ENCODE peak calls at places on chromosomes 4 and X, in five cellular contexts. Z is endodermal cell; D is mucosa of descending colon; R is CD8-positive, alpha-beta memory T cell; I is stomach. G is an unnamed sample. For H3K4me1, the result is how much of the 10 kb centered on the place peaks cover.

GRCh38 chrX:67604979-67605703 is 61.3 kb downstream of the AR start:
- DNase-seq in R (no peak), I (no peak), Z (no peak), D (no peak), G (no peak)

GRCh38 chr4:15006416-15007024 is 4.2 kb downstream of the CPEB2 start:
- DNase-seq in R (no peak), Z (no peak), D (no peak), I (no peak), G (no peak)

GRCh38 chr4:184250795-184251679 is 33.4 kb upstream of the ENPP6 start:
- DNase-seq in I (no peak), R (no peak), Z (no peak), D (no peak), G (peak)

GRCh38 chr4:105059337-105059736 is 87.3 kb upstream of the TET2 start:
- DNase-seq in I (no peak), R (no peak), D (no peak), Z (no peak), G (no peak)

GRCh38 chr4:156654410-156654809 is 317.2 kb downstream of the PDGFC start:
- DNase-seq in D (no peak), Z (no peak), I (no peak), R (no peak), G (no peak)

GRCh38 chr4:89486042-89486441 is 178.4 kb upstream of the GPRIN3 start:
- DNase-seq in D (no peak), I (no peak), Z (no peak), R (no peak), G (no peak)

GRCh38 chrX:132165651-132166050 is 37.8 kb upstream of the FRMD7 start:
- DNase-seq in R (no peak), I (no peak), D (no peak), Z (no peak), G (no peak)

GRCh38 chr4:41815478-41815877 is 67.0 kb upstream of the PHOX2B start:
- DNase-seq in I (no peak), R (no peak), D (no peak), Z (no peak), G (no peak)

GRCh38 chrX:150771116-150771515 is 77.9 kb downstream of the MTMR1 start:
- DNase-seq in Z (no peak), D (no peak), R (no peak), I (no peak), G (no peak)

GRCh38 chr4:158161561-158162354 is 11.1 kb downstream of the GASK1B start:
- DNase-seq in D (no peak), Z (no peak), R (no peak), I (no peak), G (no peak)

GRCh38 chr4:155675709-155676429 is 9.2 kb downstream of the GUCY1A1 start:
- DNase-seq in I (no peak), D (no peak), R (no peak), Z (no peak), G (no peak)

GRCh38 chr4:106208481-106209460 is 107.2 kb downstream of the TBCK start:
- DNase-seq in Z (peak), D (peak), R (no peak), I (no peak), G (no peak)

GRCh38 chr4:18398661-18399060 is 377.1 kb upstream of the LCORL start:
- DNase-seq in I (no peak), D (no peak), Z (no peak), R (no peak), G (no peak)

DNA sequence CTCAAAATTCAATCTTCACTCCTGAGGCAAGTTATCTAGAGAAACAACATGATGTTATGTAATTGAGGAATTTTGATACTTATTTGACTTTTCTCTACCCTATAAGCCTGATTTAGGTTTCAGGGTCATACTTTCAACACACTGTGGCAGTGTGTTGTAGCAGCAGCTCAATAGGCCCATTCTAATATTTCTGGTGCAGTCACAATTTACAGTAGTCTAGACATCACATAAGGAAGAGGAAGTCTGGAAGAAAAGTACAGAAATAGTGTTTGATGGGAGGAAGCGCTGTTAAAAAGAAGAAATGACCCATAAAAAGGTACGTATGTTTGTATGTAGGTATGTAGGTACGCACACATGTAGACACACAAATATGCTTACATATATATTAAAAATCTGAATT is 194.3 kb downstream of the ARHGAP24 start:
- DNase-seq in R (no peak), Z (no peak), D (no peak), I (no peak), G (no peak)
- H3K4me1 ChIP-seq in R (under half), Z (under half), D (under half), I (under half), G (under half)

DNA sequence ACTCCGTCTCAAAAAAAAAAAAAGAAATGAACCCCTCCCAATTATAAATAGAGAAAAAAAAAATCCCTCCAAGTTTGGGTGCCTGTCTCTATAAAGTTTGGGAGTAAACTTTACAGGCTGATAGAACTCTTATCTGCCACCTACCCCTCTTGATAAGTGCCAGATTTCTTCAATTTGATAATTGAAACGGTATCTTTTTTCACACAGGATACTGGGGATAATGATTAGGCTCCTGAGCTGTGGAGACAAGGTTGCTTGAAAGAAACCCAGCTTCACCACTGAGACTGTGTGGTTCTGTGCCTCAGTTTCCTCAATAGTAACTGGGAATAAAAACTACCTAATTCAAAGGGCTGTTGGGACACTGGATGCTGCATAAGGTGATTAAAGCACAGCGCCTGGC is 606 bp downstream of the EFHC2 start:
- DNase-seq in R (no peak), Z (no peak), I (no peak), D (no peak), G (no peak)
- H3K4me3 ChIP-seq in R (no peak), Z (no peak), I (peak), D (no peak), G (peak)

DNA sequence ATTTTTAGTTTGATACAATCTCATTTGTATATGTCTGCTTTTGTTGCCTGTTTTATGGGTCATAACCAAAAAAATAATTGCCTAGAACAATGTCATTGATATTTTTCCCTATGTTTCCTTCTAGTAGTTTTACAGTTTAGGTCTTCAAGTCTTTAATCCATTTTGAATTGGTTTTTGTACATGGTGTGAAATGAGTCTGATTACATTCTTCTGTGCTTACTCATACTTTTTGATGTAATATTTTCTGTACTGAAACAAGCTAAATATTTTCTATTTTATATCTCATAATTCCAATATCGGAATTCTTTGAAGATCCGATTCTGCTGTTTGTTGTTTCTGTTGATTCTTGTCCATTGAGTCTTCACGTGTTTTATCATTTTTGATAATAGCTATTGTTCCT is 10.6 kb downstream of the TMEM156 start:
- DNase-seq in I (no peak), D (no peak), Z (no peak), R (no peak), G (no peak)
- H3K4me1 ChIP-seq in I (under half), D (under half), Z (under half), R (under half), G (under half)

GRCh38 chrX:154719132-154719675 is 31.7 kb downstream of the GAB3 start:
- DNase-seq in Z (no peak), D (no peak), R (peak), I (no peak), G (no peak)
- H3K4me3 ChIP-seq in Z (no peak), D (no peak), R (peak), I (no peak), G (no peak)

GRCh38 chrX:65688403-65688881 is 21.0 kb downstream of the MSN start:
- DNase-seq in R (no peak), Z (no peak), I (no peak), D (no peak), G (no peak)
- H3K4me1 ChIP-seq in R (half or more), Z (under half), I (half or more), D (under half), G (half or more)

GRCh38 chr4:73836373-73837269 is at the start of gene CXCL6:
- DNase-seq in I (peak), R (no peak), Z (peak), D (peak), G (no peak)
- H3K4me3 ChIP-seq in I (peak), R (no peak), Z (peak), D (no peak), G (no peak)